ENCODE peak calls at places on chromosomes 1 and 21, in six cellular contexts. B is heart right ventricle, W is GM06990, R is breast epithelium, D is MM.1S, S is astrocyte. M is an unnamed sample.

GRCh38 chr1:214552174-214552608 is 789 bp upstream of the PTPN14 start:
- DNase-seq in B (peak; percentile 69), W (no peak), R (peak; percentile 62), D (no peak), S (peak; percentile 71), M (peak; percentile 87)

GRCh38 chr1:222785553-222785952 is 29.3 kb upstream of the DISP1 start:
- DNase-seq in B (no peak), W (no peak), R (no peak), D (no peak), S (no peak), M (no peak)

GRCh38 chr1:178931843-178932551 is 61.1 kb upstream of the ANGPTL1 start:
- DNase-seq in B (peak; percentile 66), W (no peak), R (no peak), D (no peak), S (no peak), M (no peak)

GRCh38 chr21:38388219-38388618 is 110.1 kb downstream of the ERG start:
- DNase-seq in B (no peak), W (no peak), R (no peak), D (no peak), S (peak; percentile 30), M (no peak)

GRCh38 chr1:6848816-6849215 is 63.6 kb downstream of the CAMTA1 start:
- DNase-seq in B (no peak), W (no peak), R (no peak), D (no peak), S (no peak), M (no peak)

GRCh38 chr1:105260018-105260417 is 1510.3 kb downstream of the AMY1C start:
- DNase-seq in B (no peak), W (no peak), R (no peak), D (no peak), S (no peak), M (no peak)

GRCh38 chr21:9737871-9738520 is 783.4 kb upstream of the TPTE start:
- DNase-seq in B (no peak), W (no peak), R (no peak), D (no peak), S (no peak), M (no peak)

GRCh38 chr1:240104662-240105061 is 13.0 kb downstream of the FMN2 start:
- DNase-seq in B (no peak), W (no peak), R (no peak), D (no peak), S (no peak), M (no peak)

GRCh38 chr1:206578115-206578935 is 33.9 kb downstream of the EIF2D start:
- DNase-seq in B (no peak), W (peak; percentile 34), R (no peak), D (no peak), S (no peak), M (no peak)

GRCh38 chr1:94674876-94675275 is 133.3 kb upstream of the F3 start:
- DNase-seq in B (no peak), W (no peak), R (no peak), D (no peak), S (no peak), M (no peak)
- H3K4me3 ChIP-seq in B (no peak overlapping the region), W (no peak overlapping the region), R (no peak overlapping the region), D (no peak overlapping the region), S (no peak overlapping the region), M (no peak overlapping the region)

GRCh38 chr1:224429616-224430015 is 5.0 kb downstream of the WDR26 start:
- DNase-seq in B (no peak), W (no peak), R (no peak), D (no peak), S (no peak), M (no peak)

GRCh38 chr1:224430511-224431113 is 4.0 kb downstream of the WDR26 start:
- DNase-seq in B (peak; percentile 47), W (peak; percentile 20), R (no peak), D (peak; percentile 65), S (peak; percentile 63), M (peak; percentile 48)

GRCh38 chr1:224427346-224427745 is 7.3 kb downstream of the WDR26 start:
- DNase-seq in B (no peak), W (no peak), R (no peak), D (no peak), S (peak; percentile 82), M (peak; percentile 59)

DNA sequence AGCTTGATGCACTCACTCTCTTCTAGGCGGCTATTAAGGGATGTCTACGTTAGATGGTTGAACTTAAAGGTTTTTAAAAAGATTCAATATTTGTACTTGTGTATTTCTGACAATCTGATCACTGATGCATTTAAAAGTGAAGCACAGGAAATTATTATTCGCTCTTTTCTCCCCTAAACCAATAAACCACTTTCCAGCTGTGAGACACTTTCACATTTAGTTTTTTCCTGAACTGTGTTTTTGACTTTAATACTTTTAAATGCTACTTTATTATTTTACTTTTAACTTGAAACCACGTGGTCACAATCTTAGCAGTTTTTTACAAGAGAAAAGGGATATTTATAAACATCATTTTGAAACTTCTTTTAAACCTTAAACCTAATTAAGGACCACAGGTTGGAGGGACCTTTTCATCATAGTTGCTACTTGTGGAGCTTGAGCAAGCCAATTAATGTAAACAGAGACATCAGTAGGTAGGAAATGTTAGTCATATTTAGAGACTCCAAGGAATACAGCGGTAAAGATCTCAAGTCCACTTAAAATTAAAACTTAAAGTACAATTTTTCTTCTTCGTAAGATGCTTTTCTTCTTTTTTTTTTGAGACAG is 9.2 kb downstream of the WDR26 start:
- DNase-seq in B (no peak), W (no peak), R (no peak), D (no peak), S (no peak), M (no peak)
- H3K36me3 ChIP-seq in B (peaks cover 6% of the 10 kb centered on the region), W (peaks cover 11% of the 10 kb centered on the region), R (no peaks in the 10 kb centered on the region), D (peaks cover 11% of the 10 kb centered on the region), S (peaks cover 42% of the 10 kb centered on the region), M (peaks cover 80% of the 10 kb centered on the region)

GRCh38 chr1:160644399-160644798 is 2.4 kb downstream of the SLAMF1 start:
- DNase-seq in B (no peak), W (no peak), R (no peak), D (no peak), S (no peak), M (no peak)
- H3K27me3 ChIP-seq in B (no peaks in the 10 kb centered on the region), W (no peaks in the 10 kb centered on the region), R (no peaks in the 10 kb centered on the region), D (no peaks in the 10 kb centered on the region), S (no peaks in the 10 kb centered on the region), M (peaks cover 6% of the 10 kb centered on the region)

DNA sequence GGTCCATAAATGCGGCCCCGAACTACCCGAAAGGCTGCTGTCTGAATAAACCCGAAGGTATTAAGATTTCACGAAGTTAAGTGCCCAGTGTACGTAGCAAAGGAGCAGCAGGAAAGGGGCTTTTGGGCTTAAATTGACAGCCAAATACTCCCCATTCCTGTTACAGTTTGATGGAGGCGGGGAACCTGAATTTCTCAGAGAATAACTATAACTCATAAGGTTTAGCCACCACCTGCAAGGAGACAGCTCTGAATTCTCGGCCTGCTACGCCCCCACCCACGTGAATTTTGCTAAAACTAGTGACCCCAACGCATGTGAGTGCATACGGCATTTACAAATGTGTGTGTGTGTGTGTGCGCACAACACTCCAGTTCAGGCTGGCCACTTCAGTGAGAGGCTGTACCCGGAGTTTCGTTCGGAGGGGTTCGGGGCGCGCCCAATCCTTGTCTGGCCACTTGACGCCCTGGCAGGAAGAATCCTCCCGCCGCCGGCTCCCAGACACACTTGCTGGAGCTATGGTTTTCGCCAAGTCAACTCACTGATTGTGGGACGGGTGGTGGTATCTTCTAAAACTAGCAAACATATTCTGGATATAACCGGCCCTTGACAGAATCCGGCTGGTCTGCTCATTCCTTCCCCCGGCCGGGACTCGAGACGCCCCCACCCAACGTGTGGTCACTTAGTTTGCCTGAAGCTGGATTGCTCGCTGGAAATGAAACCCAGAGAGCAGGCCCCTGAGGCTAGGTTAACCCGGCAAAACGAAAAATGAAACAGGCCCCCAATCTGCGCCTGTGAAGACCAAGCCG is 4.9 kb downstream of the GFI1 start:
- DNase-seq in B (no peak), W (peak; percentile 36), R (no peak), D (no peak), S (no peak), M (no peak)
- H3K4me3 ChIP-seq in B (peak overlapping the region; percentile 47), W (peak overlapping the region; percentile 72), R (peak overlapping the region; percentile 69), D (peak overlapping the region; percentile 92), S (no peak overlapping the region), M (peak overlapping the region; percentile 18)

DNA sequence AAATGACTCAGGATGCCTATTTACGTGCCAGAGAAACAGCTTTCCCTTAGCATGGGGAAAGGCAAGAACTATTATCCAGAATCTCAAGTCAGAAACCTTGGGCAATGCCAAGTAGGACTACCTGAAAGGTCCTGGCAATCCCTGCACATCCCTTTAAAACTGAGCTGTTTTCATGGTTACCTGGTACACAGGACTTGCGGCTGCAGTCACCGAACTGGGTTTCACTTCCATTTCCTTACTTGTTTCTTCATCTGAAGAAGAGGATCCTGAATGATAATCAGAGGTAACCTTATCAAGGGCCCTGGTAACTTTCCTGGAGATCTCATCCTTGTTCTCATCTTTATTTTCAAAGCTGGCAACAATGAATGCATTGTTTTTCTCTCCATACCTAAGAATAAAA is 14.3 kb downstream of the BTG3 start:
- DNase-seq in B (no peak), W (peak; percentile 17), R (no peak), D (no peak), S (no peak), M (no peak)
- H3K36me3 ChIP-seq in B (no peaks in the 10 kb centered on the region), W (no peaks in the 10 kb centered on the region), R (peaks cover 12% of the 10 kb centered on the region), D (peaks cover 19% of the 10 kb centered on the region), S (peaks cover 46% of the 10 kb centered on the region), M (peaks cover 81% of the 10 kb centered on the region)

GRCh38 chr1:53398091-53398490 is 61.1 kb upstream of the DMRTB1 start:
- DNase-seq in B (no peak), W (no peak), R (no peak), D (no peak), S (no peak), M (no peak)
- H3K27me3 ChIP-seq in B (peaks cover 13% of the 10 kb centered on the region), W (peaks cover 1% of the 10 kb centered on the region), R (no peaks in the 10 kb centered on the region), D (no peaks in the 10 kb centered on the region), S (peaks cover 12% of the 10 kb centered on the region), M (no peaks in the 10 kb centered on the region)

GRCh38 chr1:207820568-207821463 is 69.0 kb downstream of the CD46 start:
- DNase-seq in B (no peak), W (no peak), R (no peak), D (no peak), S (no peak), M (no peak)

GRCh38 chr1:207821464-207822045 is 69.7 kb downstream of the CD46 start:
- DNase-seq in B (no peak), W (no peak), R (no peak), D (no peak), S (no peak), M (no peak)

GRCh38 chr1:207817166-207817565 is 65.3 kb downstream of the CD46 start:
- DNase-seq in B (no peak), W (no peak), R (no peak), D (no peak), S (no peak), M (no peak)

GRCh38 chr1:207817778-207818751 is 66.2 kb downstream of the CD46 start:
- DNase-seq in B (peak; percentile 62), W (no peak), R (no peak), D (no peak), S (no peak), M (no peak)

GRCh38 chr1:207818971-207819451 is 67.2 kb downstream of the CD46 start:
- DNase-seq in B (no peak), W (no peak), R (no peak), D (no peak), S (peak; percentile 35), M (no peak)
- H3K4me3 ChIP-seq in B (peak overlapping the region; percentile 66), W (no peak overlapping the region), R (peak overlapping the region; percentile 81), D (no peak overlapping the region), S (peak overlapping the region; percentile 34), M (no peak overlapping the region)